ENCODE peak calls at places on chromosomes 6 and 20, in eight cellular contexts. One of them, this sample, is unnamed. For H3K9me3, the result is how much of the 10 kb centered on the place peaks cover.

GRCh38 chr6:129638055-129639019 is 71.6 kb downstream of the ARHGAP18 start:
- DNase-seq in OCI-LY7: no peak
- DNase-seq in neural progenitor cell: no peak
- DNase-seq in colonic mucosa: no peak
- DNase-seq in pancreas: no peak
- DNase-seq in A549: peak
- DNase-seq in Peyer's patch: no peak
- DNase-seq in K562: no peak
- DNase-seq in this sample: no peak

GRCh38 chr20:57442160-57442887 is 51.1 kb downstream of the RBM38 start:
- DNase-seq in OCI-LY7: no peak
- DNase-seq in neural progenitor cell: no peak
- DNase-seq in colonic mucosa: no peak
- DNase-seq in pancreas: no peak
- DNase-seq in A549: no peak
- DNase-seq in Peyer's patch: no peak
- DNase-seq in K562: no peak
- DNase-seq in this sample: no peak

GRCh38 chr20:19628570-19629134 is 129.4 kb upstream of the RIN2 start:
- DNase-seq in OCI-LY7: peak
- DNase-seq in neural progenitor cell: peak
- DNase-seq in colonic mucosa: peak
- DNase-seq in pancreas: peak
- DNase-seq in A549: peak
- DNase-seq in Peyer's patch: no peak
- DNase-seq in K562: peak
- DNase-seq in this sample: peak

GRCh38 chr6:35310265-35310831 is 12.7 kb downstream of the DEF6 start:
- DNase-seq in OCI-LY7: no peak
- DNase-seq in neural progenitor cell: no peak
- DNase-seq in colonic mucosa: no peak
- DNase-seq in pancreas: no peak
- DNase-seq in A549: no peak
- DNase-seq in Peyer's patch: no peak
- DNase-seq in K562: no peak
- DNase-seq in this sample: no peak

GRCh38 chr6:2861071-2861821 is 19.6 kb upstream of the SERPINB1 start:
- DNase-seq in OCI-LY7: peak
- DNase-seq in neural progenitor cell: no peak
- DNase-seq in colonic mucosa: no peak
- DNase-seq in pancreas: no peak
- DNase-seq in A549: no peak
- DNase-seq in Peyer's patch: no peak
- DNase-seq in K562: no peak
- DNase-seq in this sample: no peak

GRCh38 chr20:6134592-6134991 is 11.8 kb upstream of the FERMT1 start:
- DNase-seq in OCI-LY7: no peak
- DNase-seq in neural progenitor cell: no peak
- DNase-seq in colonic mucosa: no peak
- DNase-seq in pancreas: no peak
- DNase-seq in A549: no peak
- DNase-seq in Peyer's patch: no peak
- DNase-seq in K562: no peak
- DNase-seq in this sample: no peak

GRCh38 chr6:34473967-34474366 is 8.1 kb downstream of the PACSIN1 start:
- DNase-seq in OCI-LY7: no peak
- DNase-seq in neural progenitor cell: no peak
- DNase-seq in colonic mucosa: no peak
- DNase-seq in pancreas: no peak
- DNase-seq in A549: no peak
- DNase-seq in Peyer's patch: no peak
- DNase-seq in K562: no peak
- DNase-seq in this sample: no peak

GRCh38 chr6:113306552-113307145 is 550.5 kb upstream of the MARCKS start:
- DNase-seq in OCI-LY7: peak
- DNase-seq in neural progenitor cell: peak
- DNase-seq in colonic mucosa: peak
- DNase-seq in pancreas: peak
- DNase-seq in A549: peak
- DNase-seq in Peyer's patch: peak
- DNase-seq in K562: peak
- DNase-seq in this sample: peak

GRCh38 chr6:165889636-165890403 is 226.8 kb upstream of the PDE10A start:
- DNase-seq in OCI-LY7: peak
- DNase-seq in neural progenitor cell: peak
- DNase-seq in colonic mucosa: no peak
- DNase-seq in pancreas: peak
- DNase-seq in A549: peak
- DNase-seq in Peyer's patch: no peak
- DNase-seq in K562: peak
- DNase-seq in this sample: peak

GRCh38 chr20:49866051-49866450 is 49.3 kb downstream of the SPATA2 start:
- DNase-seq in OCI-LY7: no peak
- DNase-seq in neural progenitor cell: no peak
- DNase-seq in colonic mucosa: no peak
- DNase-seq in pancreas: no peak
- DNase-seq in A549: no peak
- DNase-seq in Peyer's patch: no peak
- DNase-seq in K562: no peak
- DNase-seq in this sample: no peak

GRCh38 chr6:37123957-37124729 is 45.8 kb upstream of the PIM1 start:
- DNase-seq in OCI-LY7: no peak
- DNase-seq in neural progenitor cell: no peak
- DNase-seq in colonic mucosa: no peak
- DNase-seq in pancreas: no peak
- DNase-seq in A549: no peak
- DNase-seq in Peyer's patch: no peak
- DNase-seq in K562: peak
- DNase-seq in this sample: no peak

GRCh38 chr6:83113258-83113657 is 45.8 kb downstream of the DOP1A start:
- DNase-seq in OCI-LY7: no peak
- DNase-seq in neural progenitor cell: no peak
- DNase-seq in colonic mucosa: no peak
- DNase-seq in pancreas: no peak
- DNase-seq in A549: no peak
- DNase-seq in Peyer's patch: no peak
- DNase-seq in K562: no peak
- DNase-seq in this sample: no peak

GRCh38 chr6:149057464-149057840 is 260.1 kb upstream of the TAB2 start:
- DNase-seq in OCI-LY7: no peak
- DNase-seq in neural progenitor cell: no peak
- DNase-seq in colonic mucosa: no peak
- DNase-seq in pancreas: no peak
- DNase-seq in A549: no peak
- DNase-seq in Peyer's patch: no peak
- DNase-seq in K562: no peak
- DNase-seq in this sample: no peak

GRCh38 chr6:6333498-6333897 is 13.0 kb upstream of the F13A1 start:
- DNase-seq in OCI-LY7: no peak
- DNase-seq in neural progenitor cell: no peak
- DNase-seq in colonic mucosa: no peak
- DNase-seq in pancreas: no peak
- DNase-seq in A549: no peak
- DNase-seq in Peyer's patch: no peak
- DNase-seq in K562: no peak
- DNase-seq in this sample: no peak

GRCh38 chr20:53622247-53623114 is 28.8 kb upstream of the ZNF217 start:
- DNase-seq in OCI-LY7: peak
- DNase-seq in neural progenitor cell: no peak
- DNase-seq in colonic mucosa: no peak
- DNase-seq in pancreas: no peak
- DNase-seq in A549: peak
- DNase-seq in Peyer's patch: no peak
- DNase-seq in K562: no peak
- DNase-seq in this sample: no peak

GRCh38 chr6:104003803-104004516 is 855.8 kb downstream of the HACE1 start:
- DNase-seq in OCI-LY7: no peak
- DNase-seq in neural progenitor cell: no peak
- DNase-seq in colonic mucosa: no peak
- DNase-seq in pancreas: no peak
- DNase-seq in A549: no peak
- DNase-seq in Peyer's patch: no peak
- DNase-seq in K562: no peak
- DNase-seq in this sample: no peak

GRCh38 chr6:146892613-146893401 is 294.0 kb downstream of the ADGB start:
- DNase-seq in OCI-LY7: no peak
- DNase-seq in neural progenitor cell: no peak
- DNase-seq in colonic mucosa: no peak
- DNase-seq in pancreas: no peak
- DNase-seq in A549: no peak
- DNase-seq in Peyer's patch: no peak
- DNase-seq in K562: peak
- DNase-seq in this sample: no peak

GRCh38 chr6:34982424-34982852 is 93.4 kb downstream of the ANKS1A start:
- DNase-seq in OCI-LY7: peak
- DNase-seq in neural progenitor cell: peak
- DNase-seq in colonic mucosa: no peak
- DNase-seq in pancreas: no peak
- DNase-seq in A549: peak
- DNase-seq in Peyer's patch: no peak
- DNase-seq in K562: peak
- DNase-seq in this sample: no peak

GRCh38 chr6:28816909-28817807 is 106.6 kb downstream of the TRIM27 start:
- DNase-seq in OCI-LY7: no peak
- DNase-seq in neural progenitor cell: peak
- DNase-seq in colonic mucosa: peak
- DNase-seq in pancreas: no peak
- DNase-seq in A549: peak
- DNase-seq in Peyer's patch: no peak
- DNase-seq in K562: peak
- DNase-seq in this sample: peak

DNA sequence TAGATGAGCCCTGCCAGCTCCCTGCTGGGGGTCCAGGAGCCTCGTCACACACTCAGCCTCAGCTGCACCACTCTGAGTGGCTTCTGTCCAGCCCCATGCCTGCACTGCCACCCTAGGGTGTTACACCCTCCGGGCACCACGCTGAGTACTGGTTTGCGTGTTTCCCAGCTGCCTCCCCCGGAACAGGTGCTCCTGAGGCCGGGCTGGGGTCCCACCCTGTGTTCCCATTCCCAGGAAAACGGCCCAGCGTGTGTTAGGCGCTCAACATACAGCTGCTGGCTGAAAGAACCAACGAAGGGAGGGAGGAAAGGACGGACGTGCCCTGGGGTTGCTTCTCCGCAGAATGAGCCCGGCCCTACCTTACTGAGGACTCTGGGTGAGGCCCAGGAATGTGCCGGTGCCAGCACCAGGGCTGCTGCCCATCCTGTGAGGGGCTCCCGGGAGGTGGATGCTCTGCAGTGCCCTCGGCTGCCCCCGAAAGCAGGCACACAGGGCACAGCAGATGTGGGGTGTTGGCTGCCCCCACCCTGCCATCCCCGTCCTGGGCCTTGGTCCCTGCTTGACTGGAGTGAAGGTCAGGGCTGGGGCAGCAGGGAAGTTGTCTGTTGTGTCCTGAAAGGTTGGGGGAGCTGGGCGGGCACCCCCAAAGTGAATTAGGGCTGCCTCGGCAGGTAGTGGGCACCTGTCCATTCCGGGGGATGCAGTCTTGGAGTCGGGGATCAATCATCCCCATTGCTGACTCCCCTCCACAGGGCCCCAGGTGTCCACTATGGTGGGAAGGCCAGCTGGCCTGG is 16.3 kb downstream of the LAMA5 start:
- DNase-seq in OCI-LY7: no peak
- DNase-seq in neural progenitor cell: no peak
- DNase-seq in colonic mucosa: no peak
- DNase-seq in pancreas: no peak
- DNase-seq in A549: no peak
- DNase-seq in Peyer's patch: no peak
- DNase-seq in K562: no peak
- DNase-seq in this sample: no peak
- H3K9me3 ChIP-seq in OCI-LY7: under half
- H3K9me3 ChIP-seq in neural progenitor cell: under half
- H3K9me3 ChIP-seq in colonic mucosa: under half
- H3K9me3 ChIP-seq in pancreas: under half
- H3K9me3 ChIP-seq in A549: under half
- H3K9me3 ChIP-seq in Peyer's patch: under half
- H3K9me3 ChIP-seq in K562: under half
- H3K9me3 ChIP-seq in this sample: under half

GRCh38 chr6:151075527-151075926 is 164.2 kb upstream of the AKAP12 start:
- DNase-seq in OCI-LY7: no peak
- DNase-seq in neural progenitor cell: no peak
- DNase-seq in colonic mucosa: no peak
- DNase-seq in pancreas: no peak
- DNase-seq in A549: no peak
- DNase-seq in Peyer's patch: no peak
- DNase-seq in K562: no peak
- DNase-seq in this sample: no peak
- H3K9me3 ChIP-seq in OCI-LY7: under half
- H3K9me3 ChIP-seq in neural progenitor cell: under half
- H3K9me3 ChIP-seq in colonic mucosa: under half
- H3K9me3 ChIP-seq in pancreas: under half
- H3K9me3 ChIP-seq in A549: under half
- H3K9me3 ChIP-seq in Peyer's patch: under half
- H3K9me3 ChIP-seq in K562: under half
- H3K9me3 ChIP-seq in this sample: under half

DNA sequence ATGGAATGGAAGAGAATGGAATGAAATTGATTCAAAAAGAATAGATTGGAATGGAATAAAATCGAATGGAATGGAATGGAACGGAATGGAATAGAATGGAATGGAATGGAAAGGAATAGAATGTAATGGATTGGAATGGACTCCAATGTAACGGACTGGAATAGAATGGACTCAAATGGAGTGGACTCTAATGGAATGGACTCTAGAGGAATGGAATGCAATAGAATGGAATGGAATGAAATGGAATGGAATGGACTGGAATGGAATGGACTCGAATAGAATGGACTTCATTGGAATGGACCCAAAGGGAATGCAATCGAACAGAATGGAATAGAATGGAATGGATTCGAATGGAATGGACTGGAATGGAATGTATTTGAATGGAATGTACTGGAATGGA is 19.7 kb upstream of the DEFB115 start:
- DNase-seq in OCI-LY7: no peak
- DNase-seq in neural progenitor cell: no peak
- DNase-seq in colonic mucosa: no peak
- DNase-seq in pancreas: no peak
- DNase-seq in A549: no peak
- DNase-seq in Peyer's patch: no peak
- DNase-seq in K562: no peak
- DNase-seq in this sample: no peak
- H3K9me3 ChIP-seq in OCI-LY7: half or more
- H3K9me3 ChIP-seq in neural progenitor cell: half or more
- H3K9me3 ChIP-seq in colonic mucosa: under half
- H3K9me3 ChIP-seq in pancreas: under half
- H3K9me3 ChIP-seq in A549: under half
- H3K9me3 ChIP-seq in Peyer's patch: under half
- H3K9me3 ChIP-seq in K562: under half
- H3K9me3 ChIP-seq in this sample: half or more

GRCh38 chr6:169984181-169985120 is 233.0 kb downstream of the ERMARD start:
- DNase-seq in OCI-LY7: no peak
- DNase-seq in neural progenitor cell: no peak
- DNase-seq in colonic mucosa: no peak
- DNase-seq in pancreas: no peak
- DNase-seq in A549: no peak
- DNase-seq in Peyer's patch: peak
- DNase-seq in K562: no peak
- DNase-seq in this sample: no peak
- H3K9me3 ChIP-seq in OCI-LY7: under half
- H3K9me3 ChIP-seq in neural progenitor cell: under half
- H3K9me3 ChIP-seq in colonic mucosa: under half
- H3K9me3 ChIP-seq in pancreas: under half
- H3K9me3 ChIP-seq in A549: under half
- H3K9me3 ChIP-seq in Peyer's patch: under half
- H3K9me3 ChIP-seq in K562: under half
- H3K9me3 ChIP-seq in this sample: under half

GRCh38 chr6:322205-322930 is 30.1 kb downstream of the DUSP22 start:
- DNase-seq in OCI-LY7: peak
- DNase-seq in neural progenitor cell: no peak
- DNase-seq in colonic mucosa: no peak
- DNase-seq in pancreas: no peak
- DNase-seq in A549: no peak
- DNase-seq in Peyer's patch: peak
- DNase-seq in K562: peak
- DNase-seq in this sample: no peak
- H3K9me3 ChIP-seq in OCI-LY7: under half
- H3K9me3 ChIP-seq in neural progenitor cell: under half
- H3K9me3 ChIP-seq in colonic mucosa: under half
- H3K9me3 ChIP-seq in pancreas: under half
- H3K9me3 ChIP-seq in A549: under half
- H3K9me3 ChIP-seq in Peyer's patch: under half
- H3K9me3 ChIP-seq in K562: under half
- H3K9me3 ChIP-seq in this sample: under half